ENCODE peak calls at places on chromosomes 1 and 21, in ten cellular contexts. J is progenitor cell of endocrine pancreas, R is AG04450, I is GM23338, E is IMR-90, X is endothelial cell of umbilical vein, Z is WERI-Rb-1, D is LNCaP clone FGC, K is A549, A is heart right ventricle. C is an unnamed sample.
A peak's percentile ranks its signal among the peaks of the same experiment; 100 is the strongest.

GRCh38 chr1:159014003-159014571 is 4.4 kb downstream of the IFI16 start:
- DNase-seq in J (no peak), R (no peak), I (no peak), E (no peak), X (no peak), Z (no peak), D (no peak), K (no peak), A (no peak), C (no peak)

GRCh38 chr1:27405074-27405473 is 12.7 kb downstream of the GPR3 start:
- DNase-seq in J (no peak), R (no peak), I (peak; percentile 76), E (peak; percentile 30), X (no peak), Z (peak; percentile 51), D (no peak), K (no peak), A (peak; percentile 64), C (no peak)

GRCh38 chr21:30684506-30684905 is 34.1 kb downstream of the KRTAP21-3 start:
- DNase-seq in J (no peak), R (no peak), I (no peak), E (no peak), X (no peak), Z (no peak), D (no peak), K (no peak), A (no peak), C (no peak)

GRCh38 chr1:156245451-156246232 is 2.2 kb downstream of the PAQR6 start:
- DNase-seq in J (no peak), R (no peak), I (peak; percentile 75), E (no peak), X (peak; percentile 31), Z (peak; percentile 79), D (no peak), K (no peak), A (no peak), C (no peak)

GRCh38 chr1:172451002-172451443 is 7.2 kb upstream of the PIGC start:
- DNase-seq in J (no peak), R (peak; percentile 29), I (no peak), E (peak; percentile 79), X (peak; percentile 56), Z (no peak), D (no peak), K (peak; percentile 28), A (no peak), C (no peak)

GRCh38 chr1:184953600-184954219 is 20.6 kb downstream of the NIBAN1 start:
- DNase-seq in J (no peak), R (no peak), I (no peak), E (peak; percentile 71), X (peak; percentile 21), Z (no peak), D (no peak), K (no peak), A (no peak), C (no peak)

GRCh38 chr21:42509239-42509638 is 4.4 kb upstream of the SLC37A1 start:
- DNase-seq in J (no peak), R (no peak), I (no peak), E (no peak), X (peak; percentile 15), Z (no peak), D (no peak), K (no peak), A (no peak), C (no peak)

GRCh38 chr1:212967767-212968166 is 17.4 kb downstream of the VASH2 start:
- DNase-seq in J (no peak), R (no peak), I (peak; percentile 91), E (peak; percentile 64), X (no peak), Z (peak; percentile 69), D (no peak), K (peak; percentile 81), A (no peak), C (no peak)

GRCh38 chr1:246573481-246573880 is 7.2 kb downstream of the CNST start:
- DNase-seq in J (no peak), R (no peak), I (no peak), E (no peak), X (no peak), Z (no peak), D (no peak), K (no peak), A (no peak), C (no peak)

GRCh38 chr1:78570539-78570938 is 49.7 kb upstream of the IFI44L start:
- DNase-seq in J (no peak), R (no peak), I (peak; percentile 54), E (no peak), X (no peak), Z (no peak), D (no peak), K (no peak), A (no peak), C (no peak)
- TF ChIP-seq CTCF in J (no peak), R (no peak), I (peak; percentile 51), E (no peak), X (no peak), Z (peak; percentile 18), D (no peak), K (no peak), A (no peak), C (no peak)

DNA sequence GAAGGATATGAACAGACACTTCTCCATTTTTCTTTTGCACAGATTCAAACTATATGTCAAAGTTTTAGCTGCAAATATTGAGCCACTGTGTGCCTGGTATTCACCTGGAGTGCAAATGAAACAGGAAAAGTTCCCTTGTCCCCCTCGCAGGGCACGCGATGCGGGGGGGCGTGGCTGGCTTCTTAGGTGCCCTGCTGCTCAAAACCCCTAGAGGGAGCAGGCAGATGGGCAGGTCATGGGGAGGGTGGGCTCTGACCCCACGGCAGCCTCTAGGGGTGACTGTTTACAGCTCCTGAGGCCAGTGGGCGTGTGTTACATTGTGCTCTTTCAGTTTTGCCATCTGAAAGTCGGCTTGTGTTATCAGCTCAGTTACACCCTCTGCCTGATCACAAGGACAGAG is 931.2 kb upstream of the B3GALT2 start:
- DNase-seq in J (no peak), R (no peak), I (peak; percentile 86), E (no peak), X (no peak), Z (peak; percentile 48), D (no peak), K (peak; percentile 11), A (no peak), C (no peak)
- TF ChIP-seq CTCF in J (peak; percentile 27), R (no peak), I (peak; percentile 65), E (no peak), X (peak; percentile 4), Z (peak; percentile 67), D (no peak), K (no peak), A (no peak), C (no peak)

DNA sequence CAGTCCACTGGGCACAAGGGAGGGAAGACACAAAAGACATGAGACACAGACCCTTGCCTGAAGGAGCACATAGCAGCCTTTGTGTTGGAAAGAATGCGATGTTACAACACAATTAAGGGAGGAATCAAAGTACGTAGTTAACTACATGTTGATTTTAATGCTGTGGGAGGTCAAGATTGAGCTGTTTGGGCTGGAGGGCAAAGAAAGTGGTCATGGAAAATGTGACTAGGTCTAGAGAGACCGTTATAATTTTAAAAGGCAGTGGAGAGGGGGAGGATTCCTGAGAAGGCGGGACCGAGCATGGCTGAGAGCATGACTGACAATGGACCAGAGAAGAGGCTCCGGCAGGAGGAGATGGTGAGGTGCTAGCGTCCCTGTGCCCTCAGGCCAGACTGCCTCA is 111.8 kb upstream of the ATP1A1 start:
- DNase-seq in J (no peak), R (no peak), I (peak; percentile 19), E (no peak), X (no peak), Z (no peak), D (no peak), K (no peak), A (no peak), C (no peak)
- TF ChIP-seq CTCF in J (no peak), R (no peak), I (no peak), E (no peak), X (no peak), Z (no peak), D (no peak), K (no peak), A (no peak), C (no peak)

DNA sequence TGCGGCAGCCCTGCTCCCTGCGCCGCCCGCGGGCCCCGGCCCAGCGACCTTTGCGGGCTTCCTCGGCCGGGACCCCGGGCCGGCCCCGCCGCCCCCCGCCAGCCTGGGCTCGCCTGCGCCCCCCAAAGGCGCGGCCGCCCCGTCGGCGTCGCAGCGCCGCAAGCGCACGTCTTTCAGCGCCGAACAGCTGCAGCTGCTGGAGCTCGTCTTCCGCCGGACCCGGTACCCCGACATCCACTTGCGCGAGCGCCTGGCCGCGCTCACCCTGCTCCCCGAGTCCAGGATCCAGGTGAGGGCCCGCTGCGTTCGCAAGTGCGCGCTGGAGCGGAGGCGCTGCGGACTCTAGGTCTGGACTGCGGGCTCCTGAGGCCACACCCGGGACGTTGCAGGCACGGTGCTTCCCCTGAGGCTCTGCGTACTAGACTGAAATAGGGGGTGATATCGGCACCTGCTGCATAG is 351 bp downstream of the MIXL1 start:
- DNase-seq in J (peak; percentile 37), R (no peak), I (peak; percentile 77), E (no peak), X (peak; percentile 26), Z (no peak), D (no peak), K (peak; percentile 15), A (no peak), C (no peak)
- TF ChIP-seq CTCF in J (peak; percentile 42), R (no peak), I (no peak), E (no peak), X (no peak), Z (peak; percentile 22), D (no peak), K (peak; percentile 50), A (no peak), C (no peak)